ENCODE peak calls at places on chromosomes 5 and 9, in eight cellular contexts. Y, J, U, W, D, B, G and A are unnamed samples.

GRCh38 chr9:133822439-133823065 is 84.4 kb upstream of the SARDH start:
- DNase-seq in W (peak; percentile 73), U (no peak), G (no peak), Y (no peak), B (no peak), J (no peak), D (no peak), A (no peak)

GRCh38 chr5:8828596-8829321 is 717.1 kb downstream of the SEMA5A start:
- DNase-seq in W (no peak), U (no peak), G (no peak), D (no peak), J (no peak), Y (no peak), B (no peak), A (no peak)

GRCh38 chr5:158543539-158544387 is 556.0 kb downstream of the EBF1 start:
- DNase-seq in W (no peak), Y (no peak), U (no peak), B (no peak), J (no peak), G (no peak), D (no peak), A (no peak)

GRCh38 chr9:109115931-109116541 is 3.7 kb downstream of the TMEM245 start:
- DNase-seq in W (no peak), J (no peak), D (no peak), G (no peak), U (peak; percentile 62), B (peak; percentile 29), Y (no peak), A (no peak)

GRCh38 chr9:87524061-87524460 is 26.4 kb downstream of the DAPK1 start:
- DNase-seq in G (no peak), Y (no peak), U (no peak), B (no peak), D (no peak), W (no peak), J (no peak), A (no peak)

GRCh38 chr5:14557203-14557725 is 24.3 kb upstream of the OTULINL start:
- DNase-seq in U (no peak), Y (no peak), B (no peak), G (no peak), D (no peak), W (no peak), J (no peak), A (no peak)

GRCh38 chr5:1769752-1770442 is 29.7 kb downstream of the MRPL36 start:
- DNase-seq in D (no peak), U (no peak), G (no peak), B (no peak), W (no peak), Y (no peak), J (no peak), A (no peak)

GRCh38 chr5:157930710-157931109 is 71.8 kb upstream of the CLINT1 start:
- DNase-seq in J (no peak), G (no peak), Y (no peak), W (no peak), U (peak; percentile 81), B (peak; percentile 62), D (no peak), A (no peak)

GRCh38 chr5:13378073-13378472 is 566.4 kb downstream of the DNAH5 start:
- DNase-seq in G (no peak), U (no peak), W (no peak), Y (no peak), B (no peak), J (no peak), D (no peak), A (no peak)

GRCh38 chr5:15695171-15695676 is 195.2 kb downstream of the FBXL7 start:
- DNase-seq in W (no peak), B (no peak), D (no peak), Y (no peak), J (no peak), U (no peak), G (no peak), A (no peak)

GRCh38 chr9:130331573-130331972 is 66.0 kb downstream of the HMCN2 start:
- DNase-seq in Y (peak; percentile 37), U (peak; percentile 37), D (no peak), W (no peak), J (no peak), G (peak; percentile 73), B (peak; percentile 72), A (no peak)

GRCh38 chr9:107395126-107395525 is 94.4 kb downstream of the KLF4 start:
- DNase-seq in J (no peak), B (no peak), Y (no peak), G (no peak), D (no peak), U (no peak), W (no peak), A (no peak)

GRCh38 chr9:34084562-34084961 is 35.9 kb upstream of the UBAP2 start:
- DNase-seq in W (no peak), B (peak; percentile 24), G (no peak), U (peak; percentile 37), Y (no peak), J (no peak), D (no peak), A (no peak)

GRCh38 chr5:124883686-124884085 is 137.2 kb upstream of the ZNF608 start:
- DNase-seq in D (no peak), W (no peak), G (no peak), B (no peak), U (no peak), J (no peak), Y (no peak), A (no peak)

GRCh38 chr5:933251-933861 is 40.7 kb downstream of the TRIP13 start:
- DNase-seq in Y (no peak), U (no peak), J (no peak), W (no peak), B (peak; percentile 13), D (no peak), G (no peak), A (no peak)

GRCh38 chr5:115840825-115841224 is 540 bp downstream of the ATG12 start:
- DNase-seq in D (no peak), G (no peak), J (no peak), B (no peak), U (no peak), W (no peak), Y (no peak), A (no peak)

GRCh38 chr5:41268894-41269293 is 55.6 kb upstream of the C6 start:
- DNase-seq in J (no peak), U (no peak), W (no peak), G (no peak), D (no peak), Y (no peak), B (no peak), A (no peak)

GRCh38 chr9:120885968-120886367 is 9.0 kb upstream of the PHF19 start:
- DNase-seq in B (no peak), D (no peak), G (no peak), W (no peak), Y (no peak), U (no peak), J (no peak), A (no peak)

GRCh38 chr5:15097552-15097951 is 226.0 kb upstream of the ANKH start:
- DNase-seq in J (no peak), G (no peak), Y (no peak), U (no peak), W (no peak), D (no peak), B (no peak), A (no peak)

GRCh38 chr5:132386644-132387286 is 17.3 kb downstream of the SLC22A5 start:
- DNase-seq in W (peak; percentile 66), J (peak; percentile 58), U (peak; percentile 68), Y (peak; percentile 79), D (peak; percentile 51), B (peak; percentile 77), G (peak; percentile 72), A (no peak)

GRCh38 chr5:168578506-168579205 is 512 bp downstream of the PANK3 start:
- DNase-seq in U (no peak), J (peak; percentile 2), G (peak; percentile 79), B (no peak), D (peak; percentile 15), W (no peak), Y (no peak), A (no peak)

GRCh38 chr5:160635046-160635445 is 213.4 kb downstream of the PTTG1 start:
- DNase-seq in J (no peak), U (no peak), G (no peak), B (no peak), D (no peak), W (no peak), Y (no peak), A (no peak)

GRCh38 chr9:93531374-93531773 is 45.0 kb upstream of the PHF2 start:
- DNase-seq in J (no peak), G (peak; percentile 26), B (no peak), D (no peak), Y (no peak), W (no peak), U (no peak), A (no peak)